ENCODE peak calls at places on chromosome 4, in nine cellular contexts. F is A549, M is sigmoid colon, N is K562, V is transverse colon, B is ovary, G is suprapubic skin, I is H1, D is HepG2. S is an unnamed sample. For H3K9me3, the result is how much of the 10 kb centered on the place peaks cover.

GRCh38 chr4:123477804-123478209 is 81.2 kb downstream of the SPRY1 start:
- DNase-seq in D (peak), V (peak), F (no peak), G (no peak), N (no peak), M (no peak), B (no peak), I (no peak), S (no peak)

GRCh38 chr4:38367642-38368189 is 296.3 kb upstream of the KLF3 start:
- DNase-seq in D (peak), G (no peak), V (no peak), N (no peak), F (no peak), B (no peak), M (no peak), I (no peak), S (no peak)

GRCh38 chr4:114043116-114043515 is 63.7 kb upstream of the ARSJ start:
- DNase-seq in F (peak), G (no peak), V (no peak), B (no peak), I (no peak), M (no peak), N (no peak), D (no peak), S (no peak)

GRCh38 chr4:176769519-176769918 is 23.2 kb downstream of the VEGFC start:
- DNase-seq in I (no peak), N (no peak), B (no peak), M (no peak), G (no peak), D (no peak), V (no peak), F (peak), S (no peak)

GRCh38 chr4:11073621-11074051 is 355.1 kb downstream of the HS3ST1 start:
- DNase-seq in N (no peak), V (peak), I (no peak), M (no peak), F (no peak), G (peak), D (no peak), B (peak), S (peak)

GRCh38 chr4:106614446-106614845 is 245.9 kb upstream of the GIMD1 start:
- DNase-seq in I (no peak), G (no peak), F (peak), B (no peak), M (no peak), N (no peak), V (no peak), D (peak), S (no peak)

GRCh38 chr4:42395595-42395994 is 1.7 kb upstream of the SHISA3 start:
- DNase-seq in G (no peak), M (no peak), D (no peak), I (no peak), B (no peak), F (no peak), N (no peak), V (no peak), S (no peak)

GRCh38 chr4:140240237-140240636 is 86.3 kb upstream of the MAML3 start:
- DNase-seq in M (no peak), F (no peak), D (no peak), B (no peak), I (no peak), N (no peak), G (no peak), V (no peak), S (no peak)

GRCh38 chr4:109214622-109215350 is 87.7 kb downstream of the COL25A1 start:
- DNase-seq in G (no peak), D (no peak), V (no peak), I (no peak), F (no peak), B (no peak), M (no peak), N (no peak), S (no peak)

GRCh38 chr4:41882622-41883347 is 52.4 kb upstream of the TMEM33 start:
- DNase-seq in I (peak), M (no peak), N (peak), F (peak), B (no peak), D (no peak), V (no peak), G (no peak), S (peak)

GRCh38 chr4:157115613-157116340 is 39.8 kb downstream of the GLRB start:
- DNase-seq in N (no peak), B (no peak), V (no peak), F (peak), G (no peak), D (no peak), I (no peak), M (no peak), S (no peak)

GRCh38 chr4:15779336-15779735 is 1.2 kb downstream of the CD38 start:
- DNase-seq in B (no peak), G (peak), D (peak), F (peak), V (peak), I (peak), N (peak), M (peak), S (peak)

GRCh38 chr4:116361782-116362181 is 723.6 kb downstream of the TRAM1L1 start:
- DNase-seq in G (no peak), V (no peak), N (no peak), I (no peak), F (no peak), D (peak), B (no peak), M (no peak), S (no peak)

GRCh38 chr4:111883557-111883999 is 261.7 kb upstream of the FAM241A start:
- DNase-seq in M (no peak), I (no peak), G (no peak), F (no peak), N (no peak), V (no peak), B (no peak), D (no peak), S (no peak)

GRCh38 chr4:182929296-182929695 is 12.1 kb upstream of the DCTD start:
- DNase-seq in G (no peak), I (no peak), D (peak), F (peak), N (no peak), B (no peak), V (no peak), M (no peak), S (no peak)

GRCh38 chr4:186169333-186169941 is 21.9 kb upstream of the CYP4V2 start:
- DNase-seq in I (no peak), B (no peak), D (no peak), G (no peak), F (no peak), V (no peak), M (no peak), N (no peak), S (no peak)

GRCh38 chr4:124092101-124093057 is 620.2 kb downstream of the ANKRD50 start:
- DNase-seq in B (no peak), I (no peak), D (no peak), V (no peak), N (no peak), F (no peak), M (no peak), G (no peak), S (no peak)

GRCh38 chr4:87840149-87840548 is 7.4 kb downstream of the MEPE start:
- DNase-seq in I (no peak), F (no peak), V (no peak), B (no peak), M (no peak), N (no peak), D (no peak), G (no peak), S (no peak)

GRCh38 chr4:177558995-177559394 is 116.8 kb upstream of the AGA start:
- DNase-seq in V (no peak), B (no peak), D (no peak), N (no peak), M (no peak), F (no peak), I (no peak), G (no peak), S (no peak)

GRCh38 chr4:77782102-77782835 is 36.9 kb downstream of the CNOT6L start:
- DNase-seq in D (no peak), N (no peak), B (no peak), G (no peak), I (no peak), V (no peak), F (no peak), M (no peak), S (no peak)

GRCh38 chr4:146514651-146515379 is 6.9 kb downstream of the SLC10A7 start:
- DNase-seq in V (no peak), M (no peak), G (no peak), B (no peak), D (no peak), N (no peak), F (no peak), I (no peak), S (no peak)

GRCh38 chr4:54281060-54281781 is 52.1 kb downstream of the PDGFRA start:
- DNase-seq in V (peak), I (no peak), M (peak), F (peak), D (no peak), N (no peak), B (peak), G (peak), S (peak)

GRCh38 chr4:76831475-76832390 is 66.2 kb downstream of the SOWAHB start:
- DNase-seq in N (no peak), B (no peak), D (peak), I (no peak), V (no peak), G (no peak), F (no peak), M (no peak), S (no peak)

GRCh38 chr4:72567821-72568620 is 1.0 kb downstream of the ADAMTS3 start:
- DNase-seq in D (peak), V (peak), B (peak), G (peak), M (peak), I (peak), F (peak), N (peak), S (peak)

GRCh38 chr4:173181769-173182374 is 13.3 kb downstream of the GALNT7 start:
- DNase-seq in G (no peak), D (no peak), F (peak), B (no peak), N (no peak), I (no peak), M (no peak), V (no peak), S (no peak)

GRCh38 chr4:7399433-7400234 is 35.1 kb downstream of the PSAPL1 start:
- DNase-seq in B (peak), G (peak), D (no peak), I (no peak), F (no peak), M (peak), V (no peak), N (no peak), S (no peak)

GRCh38 chr4:8537041-8537461 is 43.1 kb upstream of the GPR78 start:
- DNase-seq in F (peak), D (peak), I (no peak), V (peak), B (peak), N (peak), M (peak), G (no peak), S (peak)

GRCh38 chr4:162403956-162404355 is 240.2 kb upstream of the FSTL5 start:
- DNase-seq in V (no peak), D (no peak), I (no peak), M (no peak), N (no peak), F (no peak), B (no peak), G (no peak), S (no peak)

GRCh38 chr4:121934635-121935034 is 17.2 kb downstream of the TRPC3 start:
- DNase-seq in N (no peak), I (no peak), F (no peak), V (no peak), G (no peak), D (no peak), B (no peak), M (no peak), S (no peak)

GRCh38 chr4:86359944-86360478 is at the start of gene MAPK10:
- DNase-seq in F (no peak), M (peak), I (peak), D (no peak), V (peak), B (peak), N (peak), G (peak), S (peak)

GRCh38 chr4:14284578-14284977 is 657.1 kb upstream of the BOD1L1 start:
- DNase-seq in N (no peak), B (no peak), V (no peak), M (no peak), D (no peak), G (no peak), I (no peak), F (no peak), S (no peak)

GRCh38 chr4:25792200-25792791 is 70.5 kb downstream of the SEL1L3 start:
- DNase-seq in G (no peak), D (peak), N (peak), M (no peak), F (peak), B (no peak), I (peak), V (peak), S (no peak)

GRCh38 chr4:156775803-156776202 is 195.8 kb downstream of the PDGFC start:
- DNase-seq in D (no peak), B (no peak), N (no peak), F (no peak), M (no peak), V (no peak), I (no peak), G (no peak), S (no peak)

GRCh38 chr4:8071741-8072140 is 86.9 kb downstream of the ABLIM2 start:
- DNase-seq in I (no peak), D (no peak), F (no peak), V (no peak), M (no peak), B (no peak), N (no peak), G (no peak), S (no peak)

GRCh38 chr4:120293341-120293740 is 226.7 kb upstream of the MAD2L1 start:
- DNase-seq in N (no peak), B (no peak), M (no peak), V (no peak), F (no peak), D (no peak), I (no peak), G (no peak), S (no peak)

GRCh38 chr4:64588507-64588906 is 179.3 kb upstream of the TECRL start:
- DNase-seq in N (no peak), V (no peak), I (no peak), F (no peak), M (no peak), G (no peak), D (no peak), B (no peak), S (no peak)

GRCh38 chr4:173468314-173468713 is 61.7 kb downstream of the HAND2 start:
- DNase-seq in V (no peak), G (no peak), D (no peak), F (no peak), I (no peak), N (no peak), M (no peak), B (no peak), S (no peak)

GRCh38 chr4:170234800-170235199 is 145.0 kb upstream of the AADAT start:
- DNase-seq in M (no peak), G (no peak), N (no peak), I (no peak), D (no peak), F (no peak), B (no peak), V (no peak), S (no peak)

DNA sequence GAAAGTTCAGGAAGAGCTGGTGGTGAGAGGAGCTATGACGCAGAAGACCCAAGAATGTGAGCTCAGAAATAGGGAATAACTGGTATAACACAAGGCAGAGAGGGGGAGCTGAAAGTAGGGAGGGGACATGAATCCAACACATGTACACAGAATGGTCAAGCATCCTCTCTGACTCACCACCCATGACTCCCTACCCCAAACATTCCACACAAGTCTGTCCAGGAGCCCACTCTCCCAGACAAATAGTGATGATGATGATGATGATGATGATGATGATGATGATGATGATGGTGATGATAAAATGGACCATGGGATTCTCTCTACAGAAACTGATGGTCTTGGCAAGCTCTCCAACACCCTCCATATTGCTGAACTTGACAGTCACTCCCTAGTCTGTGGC is 46.4 kb downstream of the NAT8L start:
- DNase-seq in M (no peak), F (no peak), G (no peak), V (no peak), B (no peak), N (no peak), I (no peak), D (no peak), S (no peak)
- H3K9me3 ChIP-seq in M (under half), F (under half), G (under half), V (under half), B (under half), N (under half), I (under half), D (under half), S (under half)

DNA sequence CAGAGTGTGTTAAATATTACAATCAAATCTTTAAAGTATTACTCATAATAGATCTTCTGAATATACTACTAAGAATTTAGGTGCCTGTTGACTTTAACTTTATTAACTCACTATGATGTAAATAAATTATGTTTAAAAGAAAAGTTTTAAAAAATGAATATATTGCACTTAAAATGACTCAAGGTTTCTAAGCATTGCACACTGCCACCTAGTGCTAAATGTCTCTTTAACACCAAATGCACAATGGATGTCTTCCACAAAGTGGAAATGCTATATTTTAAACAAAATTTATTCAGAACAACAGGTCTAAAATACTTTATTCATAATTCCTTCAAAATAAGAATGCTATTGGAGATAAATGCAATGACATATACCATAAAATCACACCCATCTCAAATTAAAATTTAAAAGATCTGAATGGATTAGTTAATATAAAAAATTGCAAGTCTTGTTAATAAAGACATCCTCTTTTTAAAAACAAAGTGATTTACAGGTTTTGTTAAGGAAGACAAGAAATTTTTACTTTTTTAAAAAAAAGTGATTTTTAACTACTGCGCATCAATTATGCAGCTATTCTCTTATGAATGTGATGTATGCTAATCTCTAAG is 5.5 kb downstream of the INPP4B start:
- DNase-seq in I (no peak), V (no peak), F (peak), D (peak), M (no peak), G (no peak), B (no peak), N (peak), S (no peak)
- TF ChIP-seq EP300 in I (no peak), V (no peak), F (no peak), D (no peak), M (no peak), G (no peak), B (no peak), N (no peak), S (no peak)

DNA sequence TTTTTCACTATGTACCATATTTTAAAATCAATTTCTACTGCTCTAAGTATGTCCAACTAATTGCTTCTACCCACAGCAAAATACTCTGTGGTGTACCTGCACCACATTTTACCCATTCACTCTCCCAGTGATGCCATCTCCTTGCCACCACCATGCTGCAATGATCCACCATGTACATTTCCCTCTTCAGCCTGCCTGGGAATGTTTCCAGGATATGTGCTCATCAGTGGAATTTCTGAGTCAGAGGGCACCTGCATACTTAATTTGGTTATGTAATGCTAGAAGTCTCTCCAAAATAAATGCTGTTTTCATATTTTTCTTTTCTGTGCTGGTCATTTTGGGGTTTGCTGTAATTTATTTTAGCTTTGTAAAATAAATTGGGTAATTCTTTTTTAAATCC is 33.2 kb upstream of the OCIAD2 start:
- DNase-seq in N (no peak), B (no peak), F (peak), V (no peak), G (no peak), D (no peak), I (no peak), M (no peak), S (no peak)
- H3K27ac ChIP-seq in N (no peak), B (no peak), F (no peak), V (no peak), G (no peak), D (no peak), I (no peak), M (no peak), S (no peak)

DNA sequence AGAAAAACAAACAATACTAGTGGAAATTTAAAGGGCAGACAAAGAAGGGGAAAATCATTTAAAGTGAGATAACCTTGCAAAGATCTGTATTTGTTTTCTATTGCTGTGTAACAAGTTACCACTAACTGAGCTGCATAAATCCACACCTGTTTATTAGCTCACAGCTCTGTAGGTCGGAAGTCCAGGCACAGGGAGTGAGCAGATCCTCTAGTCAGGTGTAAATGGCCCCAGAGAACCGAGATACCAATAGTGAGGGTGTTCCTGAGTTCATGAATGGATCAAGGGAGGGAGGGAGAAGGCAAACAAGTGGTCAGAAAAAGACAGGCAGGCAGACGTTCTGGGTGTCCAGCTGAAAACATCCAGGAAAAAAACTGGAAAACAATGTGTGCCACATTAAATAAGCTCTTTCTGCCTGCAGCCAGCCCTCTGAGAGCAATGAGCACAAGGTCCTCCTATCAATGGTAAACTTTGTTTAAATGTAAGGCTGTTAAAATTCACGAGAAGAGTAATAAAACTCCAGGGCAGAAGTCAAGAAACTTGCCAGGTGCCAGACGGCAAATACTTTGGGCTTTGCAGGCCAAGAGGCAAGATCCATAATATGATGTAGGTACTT is 25.0 kb downstream of the ADGRA3 start:
- DNase-seq in B (no peak), G (no peak), V (peak), F (no peak), I (no peak), M (no peak), N (no peak), D (peak), S (no peak)
- H3K9me3 ChIP-seq in B (under half), G (under half), V (under half), F (under half), I (under half), M (under half), N (under half), D (under half), S (under half)

GRCh38 chr4:20260821-20261220 is 9.1 kb downstream of the SLIT2 start:
- DNase-seq in V (no peak), B (no peak), M (no peak), D (no peak), I (no peak), G (no peak), F (no peak), N (no peak), S (no peak)
- TF ChIP-seq EP300 in V (no peak), B (no peak), M (no peak), D (no peak), I (no peak), G (no peak), F (no peak), N (no peak), S (no peak)